ENCODE peak calls at places on chromosomes 13 and 19, in five cellular contexts. X, J, R, K and T are unnamed samples.
A peak's percentile ranks its signal among the peaks of the same experiment; 100 is the strongest.

GRCh38 chr19:799076-799881 is 2.0 kb downstream of the PTBP1 start:
- DNase-seq in X (no peak), J (peak; percentile 65), R (no peak), K (no peak), T (no peak)

GRCh38 chr19:18610556-18611326 is 1.9 kb upstream of the TMEM59L start:
- DNase-seq in X (no peak), J (no peak), R (no peak), K (no peak), T (no peak)

GRCh38 chr19:37007587-37008220 is 70.5 kb upstream of the ZNF420 start:
- DNase-seq in X (no peak), J (no peak), R (peak; percentile 81), K (no peak), T (no peak)

GRCh38 chr13:87356314-87356713 is 314.9 kb upstream of the SLITRK5 start:
- DNase-seq in X (no peak), J (no peak), R (no peak), K (no peak), T (no peak)

GRCh38 chr19:40717325-40717879 is 490 bp downstream of the ITPKC start:
- DNase-seq in X (no peak), J (no peak), R (no peak), K (no peak), T (no peak)

GRCh38 chr19:2097330-2098327 is 914 bp downstream of the IZUMO4 start:
- DNase-seq in X (no peak), J (no peak), R (no peak), K (no peak), T (no peak)

GRCh38 chr13:113616991-113617749 is 32.6 kb downstream of the TFDP1 start:
- DNase-seq in X (no peak), J (no peak), R (peak; percentile 79), K (no peak), T (peak; percentile 60)

GRCh38 chr13:26401578-26402021 is 147.7 kb downstream of the CDK8 start:
- DNase-seq in X (no peak), J (no peak), R (no peak), K (no peak), T (no peak)

GRCh38 chr19:30371960-30372824 is at the start of gene ZNF536:
- DNase-seq in X (no peak), J (no peak), R (no peak), K (no peak), T (no peak)

GRCh38 chr13:36801035-36801434 is 18.0 kb upstream of the RFXAP start:
- DNase-seq in X (no peak), J (no peak), R (no peak), K (no peak), T (no peak)

GRCh38 chr19:35977446-35978222 is 17.4 kb upstream of the SDHAF1 start:
- DNase-seq in X (no peak), J (peak; percentile 75), R (peak; percentile 49), K (no peak), T (no peak)

GRCh38 chr19:55133639-55134444 is 15.2 kb downstream of the TNNT1 start:
- DNase-seq in X (no peak), J (no peak), R (no peak), K (no peak), T (no peak)

GRCh38 chr19:55134732-55135131 is 14.3 kb downstream of the TNNT1 start:
- DNase-seq in X (no peak), J (no peak), R (no peak), K (no peak), T (no peak)

GRCh38 chr19:55131421-55131820 is 14.0 kb upstream of the PPP1R12C start:
- DNase-seq in X (no peak), J (no peak), R (no peak), K (no peak), T (no peak)

GRCh38 chr19:55136399-55137102 is 12.5 kb downstream of the TNNT1 start:
- DNase-seq in X (no peak), J (no peak), R (no peak), K (no peak), T (no peak)

DNA sequence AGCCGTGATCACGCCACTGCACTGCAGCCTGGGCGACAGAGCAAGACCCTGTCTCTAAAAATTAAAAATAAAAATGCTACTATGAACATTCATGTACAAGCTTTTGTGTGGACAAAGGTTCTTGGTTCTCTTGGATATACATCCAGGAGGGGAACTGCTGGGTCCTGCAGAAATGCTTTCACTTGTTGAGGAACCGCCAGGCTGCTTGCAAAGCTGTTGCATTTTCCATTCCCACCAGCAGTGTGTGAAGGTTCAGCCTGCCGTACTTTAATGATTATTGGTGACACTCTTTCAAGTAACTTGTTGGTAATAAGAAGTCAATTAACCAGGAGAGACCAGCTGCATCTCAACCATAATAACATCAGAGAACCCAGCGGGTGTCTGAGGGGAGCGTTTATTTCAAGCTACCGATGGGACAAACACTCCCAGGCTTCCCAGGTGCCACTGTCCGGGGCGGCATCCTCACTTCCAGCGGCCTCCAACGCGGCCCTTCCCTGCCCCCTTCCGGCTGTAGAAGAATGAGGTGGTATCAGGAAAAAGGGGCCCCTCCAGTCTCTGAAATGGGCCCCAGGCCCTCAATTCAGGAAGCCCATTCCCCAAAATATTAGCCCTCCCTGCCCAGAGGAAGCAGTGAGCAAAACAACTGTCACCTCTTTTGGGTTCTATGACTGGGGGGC is 15.2 kb upstream of the PPP1R12C start:
- DNase-seq in X (no peak), J (peak; percentile 45), R (no peak), K (no peak), T (no peak)
- TF ChIP-seq CTCF in X (no peak), J (peak; percentile 59), R (no peak), K (no peak), T (no peak)

GRCh38 chr13:108214511-108215383 is 589 bp downstream of the LIG4 start:
- DNase-seq in X (no peak), J (peak; percentile 18), R (peak; percentile 55), K (no peak), T (no peak)
- TF ChIP-seq CTCF in X (no peak), J (no peak), R (no peak), K (no peak), T (no peak)

GRCh38 chr19:53945998-53946397 is 16.7 kb upstream of the CACNG8 start:
- DNase-seq in X (no peak), J (no peak), R (no peak), K (no peak), T (no peak)

GRCh38 chr19:53944933-53945332 is 17.8 kb upstream of the CACNG8 start:
- DNase-seq in X (no peak), J (no peak), R (no peak), K (no peak), T (no peak)

GRCh38 chr19:53945441-53945840 is 17.3 kb upstream of the CACNG8 start:
- DNase-seq in X (no peak), J (no peak), R (peak; percentile 15), K (no peak), T (no peak)

GRCh38 chr19:53944416-53944815 is 18.3 kb upstream of the CACNG8 start:
- DNase-seq in X (no peak), J (no peak), R (no peak), K (no peak), T (no peak)

DNA sequence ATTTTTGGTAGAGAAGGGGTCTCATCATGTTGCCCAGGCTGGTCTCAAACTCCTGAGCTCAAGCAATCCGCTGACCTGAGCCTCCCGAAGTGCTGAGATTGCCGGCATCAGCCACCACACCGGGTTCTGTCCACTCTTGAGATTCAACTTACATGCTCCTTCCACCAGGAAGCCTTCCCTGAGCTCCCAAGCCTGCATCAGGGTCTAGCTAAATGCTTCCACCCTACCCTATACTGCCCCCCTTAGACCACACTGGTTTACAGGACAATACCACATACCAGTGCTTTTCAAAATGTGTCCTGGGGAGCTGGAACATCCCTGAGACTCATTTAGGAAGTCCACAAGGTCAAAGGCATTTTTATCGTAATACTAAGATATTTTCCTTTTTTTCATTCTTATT is 15.1 kb upstream of the CACNG8 start:
- DNase-seq in X (no peak), J (no peak), R (peak; percentile 9), K (no peak), T (no peak)
- TF ChIP-seq CTCF in X (no peak), J (peak; percentile 46), R (no peak), K (no peak), T (no peak)

DNA sequence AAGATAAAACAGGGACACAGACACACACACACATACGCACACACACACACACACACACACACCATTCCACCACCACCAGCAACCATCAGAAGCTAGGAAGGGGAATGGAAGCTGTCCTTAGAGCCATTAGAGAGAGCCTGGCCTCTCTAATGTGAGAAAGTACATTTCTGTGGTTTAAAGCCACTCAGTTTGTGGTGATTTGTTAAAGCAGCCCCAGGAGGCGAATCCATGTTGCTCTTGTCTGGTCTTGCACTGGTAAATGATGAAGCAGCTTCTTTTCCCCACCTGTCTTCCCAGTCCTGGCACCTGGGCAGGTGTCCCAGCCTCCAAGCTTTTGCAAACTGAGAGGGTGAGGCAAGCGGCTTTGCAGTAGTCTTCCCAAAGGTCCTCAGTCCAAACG is 118.9 kb upstream of the KL start:
- DNase-seq in X (no peak), J (no peak), R (no peak), K (no peak), T (no peak)
- TF ChIP-seq CTCF in X (no peak), J (no peak), R (no peak), K (no peak), T (no peak)

DNA sequence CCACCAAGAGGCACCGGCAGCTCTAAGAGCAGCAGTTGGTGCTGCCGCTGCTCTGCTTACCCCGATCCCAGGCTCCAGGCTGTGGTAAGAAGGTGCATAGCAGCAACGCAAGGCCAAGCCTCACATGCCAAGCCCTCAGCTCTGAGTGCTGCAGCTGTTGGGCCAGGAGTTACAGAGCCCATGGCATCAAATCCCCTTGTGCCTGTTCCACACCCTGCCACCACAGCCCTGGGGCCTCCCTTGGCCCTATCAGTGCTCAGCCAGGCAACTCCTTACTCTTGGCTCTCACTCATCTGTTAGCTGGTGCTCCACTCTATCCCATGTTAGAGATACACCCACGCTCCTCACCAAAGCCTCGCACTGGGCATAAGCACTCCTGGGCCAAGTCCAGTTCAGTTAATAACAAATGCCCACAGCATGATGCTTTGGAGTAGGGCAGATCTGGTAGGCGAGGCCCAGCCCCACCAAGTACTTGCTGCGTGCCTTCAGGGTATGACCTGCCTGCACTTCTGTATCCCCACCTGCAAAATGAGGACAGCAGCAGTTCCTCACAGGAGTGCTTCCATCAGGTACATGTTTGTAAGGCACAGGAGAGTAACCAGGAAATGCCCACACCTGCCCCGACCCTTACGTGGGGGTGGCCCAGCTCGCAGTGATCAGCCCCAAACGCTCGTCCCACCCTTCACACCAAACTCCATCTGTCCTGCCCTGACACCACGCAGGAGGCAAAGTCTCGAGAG is 16.2 kb downstream of the AKAP8L start:
- DNase-seq in X (no peak), J (no peak), R (no peak), K (no peak), T (no peak)
- TF ChIP-seq CTCF in X (no peak), J (no peak), R (no peak), K (no peak), T (no peak)